ENCODE peak calls at places on chromosomes 16 and 17, in seven cellular contexts. A is uterus, S is H54, O is prostate gland, X is GM12891, K is gastrocnemius medialis, B is transverse colon. G is an unnamed sample.

GRCh38 chr17:57687642-57688041 is 57.5 kb downstream of the CCDC182 start:
- DNase-seq in A (no peak), S (no peak), O (no peak), X (no peak), K (no peak), B (no peak), G (no peak)

GRCh38 chr17:36529121-36529520 is 5.5 kb downstream of the MYO19 start:
- DNase-seq in A (no peak), S (peak), O (no peak), X (no peak), K (no peak), B (no peak), G (peak)

GRCh38 chr16:1654505-1655268 is 23.4 kb upstream of the JPT2 start:
- DNase-seq in A (no peak), S (no peak), O (peak), X (no peak), K (no peak), B (no peak), G (no peak)

GRCh38 chr17:82743344-82744219 is 8.2 kb downstream of the FN3K start:
- DNase-seq in A (no peak), S (no peak), O (no peak), X (no peak), K (no peak), B (no peak), G (no peak)

GRCh38 chr17:4987767-4988083 is 250 bp upstream of the CAMTA2 start:
- DNase-seq in A (no peak), S (no peak), O (no peak), X (no peak), K (no peak), B (no peak), G (peak)

GRCh38 chr16:67541391-67542263 is 13.0 kb downstream of the RIPOR1 start:
- DNase-seq in A (no peak), S (no peak), O (no peak), X (no peak), K (no peak), B (peak), G (no peak)

GRCh38 chr17:82941021-82942001 is 101.5 kb upstream of the ZNF750 start:
- DNase-seq in A (peak), S (no peak), O (no peak), X (no peak), K (no peak), B (peak), G (no peak)

GRCh38 chr16:55021595-55022475 is 91.2 kb downstream of the IRX5 start:
- DNase-seq in A (no peak), S (peak), O (no peak), X (no peak), K (no peak), B (peak), G (peak)

GRCh38 chr16:29810699-29811169 is 1.3 kb upstream of the PRRT2 start:
- DNase-seq in A (no peak), S (no peak), O (no peak), X (no peak), K (no peak), B (no peak), G (no peak)

GRCh38 chr17:46072998-46073397 is 73.9 kb downstream of the STH start:
- DNase-seq in A (no peak), S (peak), O (no peak), X (no peak), K (no peak), B (no peak), G (no peak)

GRCh38 chr16:10983175-10983558 is 38.8 kb downstream of the CLEC16A start:
- DNase-seq in A (no peak), S (no peak), O (no peak), X (no peak), K (no peak), B (peak), G (no peak)

GRCh38 chr17:33175565-33175964 is 117.5 kb downstream of the ASIC2 start:
- DNase-seq in A (peak), S (no peak), O (no peak), X (no peak), K (no peak), B (no peak), G (no peak)

GRCh38 chr16:55735120-55735781 is 79.5 kb downstream of the SLC6A2 start:
- DNase-seq in A (no peak), S (no peak), O (no peak), X (no peak), K (no peak), B (no peak), G (no peak)

GRCh38 chr16:66521951-66522771 is 27.8 kb downstream of the TK2 start:
- DNase-seq in A (no peak), S (peak), O (no peak), X (peak), K (no peak), B (peak), G (no peak)

DNA sequence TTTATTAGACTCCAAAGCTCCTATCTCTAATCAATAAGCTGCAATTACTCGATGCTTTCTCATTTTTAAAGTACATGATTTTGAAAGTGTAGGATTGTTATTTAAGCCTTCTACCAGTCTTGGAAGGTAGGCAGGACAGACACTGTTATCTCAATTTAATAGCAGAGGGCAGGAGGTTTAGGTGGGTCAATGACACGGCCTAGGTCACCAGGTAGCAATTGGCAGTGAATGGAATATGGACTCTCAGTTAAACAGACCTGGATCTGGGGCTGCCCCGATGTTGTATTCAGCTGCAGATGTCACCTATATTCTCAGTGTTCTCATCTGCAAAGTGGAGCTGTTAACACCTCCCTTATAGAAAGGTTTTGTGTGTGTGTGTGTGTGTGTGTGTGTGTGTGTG is 124.4 kb upstream of the ANKFN1 start:
- DNase-seq in A (no peak), S (no peak), O (no peak), X (no peak), K (no peak), B (no peak), G (no peak)
- TF ChIP-seq POLR2A in A (no peak), S (no peak), O (no peak), X (no peak), K (no peak), B (no peak), G (no peak)

DNA sequence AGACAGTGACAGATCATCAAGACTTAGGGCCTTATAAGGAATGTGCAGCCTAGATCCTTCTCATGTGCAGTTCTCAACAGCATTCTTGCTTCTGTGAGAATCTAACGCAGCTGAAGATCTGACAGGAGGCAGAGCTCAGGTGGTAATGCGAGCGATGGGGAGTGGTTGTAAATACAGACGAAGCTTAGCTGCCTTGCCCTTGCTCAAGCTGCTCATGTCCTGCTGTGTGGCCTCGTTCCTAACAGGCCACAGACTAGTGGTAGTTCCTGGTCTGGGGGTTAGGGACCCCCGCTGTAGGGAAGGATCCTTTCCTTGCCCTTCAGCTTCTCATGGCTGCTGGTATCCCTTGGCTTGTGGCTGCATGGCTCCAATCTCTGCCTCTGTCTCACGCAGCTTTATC is 10.3 kb upstream of the NTN1 start:
- DNase-seq in A (no peak), S (no peak), O (no peak), X (no peak), K (no peak), B (no peak), G (no peak)
- TF ChIP-seq POLR2A in A (no peak), S (no peak), O (no peak), X (no peak), K (no peak), B (no peak), G (no peak)

DNA sequence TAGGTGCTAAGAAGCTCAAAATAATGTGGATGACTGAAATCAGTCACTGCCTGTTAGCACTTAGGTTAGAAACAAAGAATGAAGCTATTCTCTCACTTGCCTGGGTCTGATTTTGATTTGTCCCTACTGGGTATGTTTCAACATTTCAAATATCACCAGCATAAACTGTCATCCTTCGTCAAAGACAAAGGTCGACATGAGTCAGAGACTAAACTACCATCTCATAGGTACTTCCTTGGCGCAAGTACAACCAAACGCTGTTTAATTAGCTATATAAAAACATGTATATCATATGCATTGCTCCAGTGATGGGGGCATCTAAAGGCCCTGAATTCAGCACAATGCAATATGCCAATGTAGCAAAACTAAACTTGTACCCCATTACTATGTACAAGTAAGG is 4.0 kb downstream of the AKTIP start:
- DNase-seq in A (no peak), S (no peak), O (no peak), X (no peak), K (no peak), B (no peak), G (no peak)
- TF ChIP-seq POLR2A in A (no peak), S (no peak), O (no peak), X (no peak), K (no peak), B (no peak), G (no peak)

GRCh38 chr17:81535007-81535328 is 6.8 kb downstream of the FSCN2 start:
- DNase-seq in A (no peak), S (no peak), O (no peak), X (no peak), K (no peak), B (no peak), G (no peak)
- TF ChIP-seq POLR2A in A (no peak), S (no peak), O (no peak), X (peak), K (no peak), B (no peak), G (no peak)

DNA sequence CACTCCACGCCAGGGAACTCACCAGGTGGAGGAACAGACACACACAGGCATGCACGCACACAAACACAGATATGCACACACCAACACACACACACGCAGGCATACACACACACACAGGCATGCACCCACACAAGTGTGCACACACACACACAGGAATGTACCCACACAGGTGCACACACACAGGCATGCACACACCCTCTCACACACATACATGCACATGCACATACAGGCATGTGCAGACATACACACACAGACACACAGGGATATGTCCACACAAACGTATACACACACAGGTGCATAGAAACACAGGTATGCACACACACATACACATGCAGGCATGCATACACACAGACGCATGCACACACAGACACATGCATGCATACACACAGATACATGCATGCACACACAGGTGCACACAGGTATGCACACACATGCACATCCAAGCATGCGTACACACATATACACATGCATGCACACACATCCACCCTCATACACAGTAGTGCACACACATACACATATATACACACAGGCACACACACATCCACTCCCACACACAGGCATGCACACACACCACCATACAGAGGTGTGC is 39.2 kb downstream of the COTL1 start:
- DNase-seq in A (no peak), S (no peak), O (no peak), X (no peak), K (no peak), B (no peak), G (no peak)
- TF ChIP-seq POLR2A in A (no peak), S (no peak), O (no peak), X (peak), K (no peak), B (no peak), G (no peak)

DNA sequence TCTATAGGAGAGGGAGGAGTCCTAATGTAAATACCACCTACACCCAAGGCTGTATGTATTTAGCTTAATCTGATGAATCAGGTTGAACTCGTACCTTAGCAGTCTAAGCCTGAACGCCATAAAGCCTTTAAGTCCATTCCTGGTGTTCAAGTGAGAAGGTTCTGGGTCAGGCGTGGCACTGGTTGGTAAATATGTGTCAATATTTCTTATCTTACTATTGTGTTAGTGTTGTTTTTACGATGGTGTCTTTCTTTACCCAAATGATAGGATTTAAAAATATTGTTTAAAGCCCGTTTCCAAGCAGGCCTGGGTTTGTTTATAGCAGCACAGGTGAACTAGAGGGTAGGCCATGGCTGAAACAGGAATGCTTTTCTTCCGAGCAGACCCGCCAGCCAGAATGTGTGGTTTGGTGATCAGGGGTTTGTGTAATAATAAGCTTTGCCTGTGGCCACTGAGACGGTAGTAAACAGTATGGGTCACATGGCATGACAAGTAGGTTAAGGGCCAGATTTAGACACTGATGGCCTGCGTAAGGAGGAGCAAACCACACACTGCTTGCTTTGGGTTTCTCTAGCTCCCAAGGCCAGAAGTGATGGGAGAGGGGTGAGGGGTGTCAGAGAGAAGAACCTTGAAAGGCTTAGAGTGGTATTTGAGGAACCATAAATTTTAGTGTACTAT is 3.3 kb downstream of the TMEM94 start:
- DNase-seq in A (no peak), S (no peak), O (no peak), X (no peak), K (peak), B (peak), G (no peak)
- TF ChIP-seq POLR2A in A (no peak), S (no peak), O (no peak), X (no peak), K (peak), B (peak), G (no peak)